ENCODE peak calls at places on chromosomes 1 and 21, in four cellular contexts. X is SK-N-SH, N is K562, T is HepG2. F is an unnamed sample.

GRCh38 chr1:55128418-55128817 is 86.7 kb downstream of the USP24 start:
- DNase-seq in X (no peak), N (no peak), T (peak), F (no peak)

GRCh38 chr1:209456878-209457277 is 126.6 kb upstream of the CAMK1G start:
- DNase-seq in X (no peak), N (no peak), T (no peak), F (no peak)

GRCh38 chr1:198523183-198523942 is 17.1 kb downstream of the ATP6V1G3 start:
- DNase-seq in X (no peak), N (no peak), T (no peak), F (no peak)

GRCh38 chr1:85277802-85278201 is 1.4 kb upstream of the BCL10 start:
- DNase-seq in X (no peak), N (no peak), T (no peak), F (no peak)

GRCh38 chr21:40681164-40681859 is 165.6 kb downstream of the DSCAM start:
- DNase-seq in X (peak), N (no peak), T (no peak), F (no peak)

GRCh38 chr21:44914176-44914874 is 6.4 kb downstream of the ITGB2 start:
- DNase-seq in X (no peak), N (no peak), T (peak), F (no peak)

GRCh38 chr1:239253032-239253431 is 133.3 kb upstream of the CHRM3 start:
- DNase-seq in X (no peak), N (no peak), T (no peak), F (no peak)

GRCh38 chr1:189405419-189405818 is 1072.2 kb downstream of the BRINP3 start:
- DNase-seq in X (no peak), N (no peak), T (no peak), F (no peak)

GRCh38 chr1:226736001-226736907 is 2.8 kb downstream of the ITPKB start:
- DNase-seq in X (no peak), N (no peak), T (no peak), F (no peak)

GRCh38 chr1:77220687-77221463 is 1.6 kb upstream of the PIGK start:
- DNase-seq in X (no peak), N (no peak), T (no peak), F (no peak)

GRCh38 chr21:36509966-36510742 is 30.2 kb upstream of the CLDN14 start:
- DNase-seq in X (no peak), N (no peak), T (no peak), F (no peak)

GRCh38 chr1:175221548-175222175 is 29.1 kb upstream of the KIAA0040 start:
- DNase-seq in X (no peak), N (no peak), T (no peak), F (no peak)

GRCh38 chr1:91798741-91799140 is 87.2 kb downstream of the TGFBR3 start:
- DNase-seq in X (no peak), N (no peak), T (no peak), F (no peak)

GRCh38 chr21:42276076-42276475 is 39.1 kb downstream of the TFF3 start:
- DNase-seq in X (no peak), N (no peak), T (no peak), F (no peak)

GRCh38 chr1:81118550-81118949 is 682.2 kb upstream of the ADGRL2 start:
- DNase-seq in X (no peak), N (no peak), T (no peak), F (no peak)

GRCh38 chr21:34640858-34641257 is 25.9 kb upstream of the RCAN1 start:
- DNase-seq in X (no peak), N (no peak), T (no peak), F (no peak)

GRCh38 chr1:155133799-155134281 is 1.8 kb upstream of the SLC50A1 start:
- DNase-seq in X (no peak), N (no peak), T (peak), F (no peak)

GRCh38 chr1:52057876-52058275 is 1.8 kb downstream of the BTF3L4 start:
- DNase-seq in X (no peak), N (no peak), T (no peak), F (no peak)

GRCh38 chr1:97489834-97490233 is 431.0 kb downstream of the DPYD start:
- DNase-seq in X (no peak), N (no peak), T (peak), F (no peak)

GRCh38 chr21:31335957-31336738 is 7.9 kb downstream of the TIAM1 start:
- DNase-seq in X (no peak), N (no peak), T (no peak), F (no peak)

GRCh38 chr1:94298861-94299260 is 61.5 kb upstream of the ARHGAP29 start:
- DNase-seq in X (no peak), N (no peak), T (peak), F (no peak)

GRCh38 chr1:6180578-6181311 is 624 bp upstream of the CHD5 start:
- DNase-seq in X (peak), N (no peak), T (no peak), F (no peak)

GRCh38 chr1:231337043-231337471 is 595 bp downstream of the EXOC8 start:
- DNase-seq in X (peak), N (peak), T (no peak), F (no peak)

GRCh38 chr1:243968413-243968812 is 82.7 kb upstream of the ZBTB18 start:
- DNase-seq in X (no peak), N (no peak), T (no peak), F (no peak)

GRCh38 chr1:247281001-247281574 is 25.2 kb downstream of the VN1R5 start:
- DNase-seq in X (no peak), N (no peak), T (no peak), F (no peak)

GRCh38 chr1:151867321-151867720 is 13.8 kb upstream of the THEM5 start:
- DNase-seq in X (no peak), N (no peak), T (no peak), F (no peak)

GRCh38 chr1:172976222-172977041 is 74.3 kb downstream of the TNFSF18 start:
- DNase-seq in X (no peak), N (no peak), T (peak), F (no peak)

GRCh38 chr1:22636369-22636768 is at the start of gene C1QA:
- DNase-seq in X (no peak), N (no peak), T (no peak), F (no peak)

GRCh38 chr21:46226920-46227599 is 1.5 kb downstream of the LSS start:
- DNase-seq in X (no peak), N (no peak), T (no peak), F (peak)

GRCh38 chr1:245657371-245657770 is 502.6 kb downstream of the KIF26B start:
- DNase-seq in X (no peak), N (no peak), T (no peak), F (no peak)

GRCh38 chr1:4730078-4730477 is 75.7 kb downstream of the AJAP1 start:
- DNase-seq in X (no peak), N (no peak), T (no peak), F (no peak)

GRCh38 chr1:4734791-4735190 is 80.4 kb downstream of the AJAP1 start:
- DNase-seq in X (no peak), N (no peak), T (no peak), F (no peak)

GRCh38 chr1:4734219-4734618 is 79.8 kb downstream of the AJAP1 start:
- DNase-seq in X (no peak), N (no peak), T (no peak), F (no peak)

GRCh38 chr1:4736254-4736653 is 81.8 kb downstream of the AJAP1 start:
- DNase-seq in X (no peak), N (no peak), T (no peak), F (no peak)

GRCh38 chr1:4733446-4734175 is 79.2 kb downstream of the AJAP1 start:
- DNase-seq in X (no peak), N (no peak), T (no peak), F (no peak)
- TF ChIP-seq MXI1 in X (no peak), N (no peak), T (no peak), F (no peak)

DNA sequence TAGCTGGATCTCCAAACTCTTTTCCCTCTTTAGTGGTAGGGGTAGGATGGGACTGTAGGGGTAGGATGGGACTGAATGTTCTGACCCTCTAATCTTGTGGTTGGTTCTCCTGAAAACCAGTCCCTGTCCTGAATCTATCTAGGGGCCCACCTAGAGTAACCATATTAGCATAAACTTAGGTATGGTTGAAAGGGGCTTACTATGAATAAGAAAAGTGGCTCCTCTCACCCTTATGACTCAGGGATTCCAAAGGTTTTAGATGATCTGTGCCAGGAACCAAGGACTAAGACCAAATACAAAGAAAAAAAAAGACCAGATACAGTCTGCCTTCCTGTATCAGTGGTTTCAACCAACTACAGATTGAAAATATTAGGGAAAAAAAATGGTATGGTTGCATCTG is 28.9 kb downstream of the RNF2 start:
- DNase-seq in X (no peak), N (no peak), T (no peak), F (no peak)
- TF ChIP-seq MAX in X (no peak), N (no peak), T (no peak), F (no peak)

GRCh38 chr1:78437393-78437792 is 53.4 kb upstream of the PTGFR start:
- DNase-seq in X (no peak), N (no peak), T (no peak), F (no peak)
- TF ChIP-seq CTCF in X (no peak), N (no peak), T (no peak), F (no peak)

DNA sequence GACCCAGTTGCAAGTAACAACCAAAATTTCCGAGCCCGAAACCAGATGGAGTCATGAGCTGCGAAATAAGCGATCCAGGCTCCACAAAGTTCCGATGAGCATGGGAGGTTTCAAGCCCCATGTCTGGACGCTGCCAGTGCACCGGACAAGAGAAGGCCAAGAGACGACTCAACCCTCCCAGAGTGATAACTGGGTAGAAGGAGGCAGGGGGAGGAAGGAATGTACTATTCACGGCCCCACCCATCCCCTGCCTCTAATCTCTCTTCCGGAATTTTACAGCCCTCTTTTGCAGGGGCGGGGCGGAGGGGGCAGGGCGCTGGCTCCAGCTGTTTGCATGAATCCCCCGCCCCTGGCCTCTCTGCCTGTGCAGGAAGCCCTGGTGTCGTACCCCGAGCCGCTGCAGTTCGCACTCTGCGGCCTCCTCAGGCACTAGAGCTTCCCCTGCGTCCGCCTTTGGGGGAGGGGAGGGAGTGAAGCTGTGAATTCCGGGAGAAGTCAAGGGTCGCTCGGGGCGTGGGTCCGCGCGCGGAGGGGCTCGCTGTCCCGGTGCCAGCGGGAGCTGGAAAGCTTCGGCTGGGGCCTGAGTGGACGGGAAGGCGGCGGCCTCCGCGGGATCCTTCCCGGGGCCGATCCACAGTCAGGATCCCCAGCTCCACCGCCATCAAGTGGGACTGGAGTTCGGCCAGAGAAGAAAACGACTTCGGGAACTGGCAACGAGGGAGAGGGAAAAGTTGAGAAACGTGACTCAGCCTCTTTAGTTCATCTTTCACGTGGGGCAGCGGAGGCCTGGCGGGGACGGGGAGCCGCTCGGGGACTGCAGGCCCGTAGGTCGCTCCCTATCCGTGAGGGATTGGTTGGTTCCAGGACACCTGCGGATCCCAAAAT is 6.3 kb upstream of the PTP4A2 start:
- DNase-seq in X (no peak), N (peak), T (peak), F (peak)
- TF ChIP-seq MXI1 in X (no peak), N (peak), T (no peak), F (peak)

GRCh38 chr1:219313961-219314360 is 140.3 kb downstream of the LYPLAL1 start:
- DNase-seq in X (no peak), N (no peak), T (no peak), F (no peak)

GRCh38 chr1:219304227-219305226 is 130.8 kb downstream of the LYPLAL1 start:
- DNase-seq in X (peak), N (no peak), T (no peak), F (no peak)

GRCh38 chr1:219312967-219313366 is 139.3 kb downstream of the LYPLAL1 start:
- DNase-seq in X (no peak), N (no peak), T (peak), F (no peak)

GRCh38 chr1:219308367-219308766 is 134.7 kb downstream of the LYPLAL1 start:
- DNase-seq in X (no peak), N (no peak), T (no peak), F (no peak)

DNA sequence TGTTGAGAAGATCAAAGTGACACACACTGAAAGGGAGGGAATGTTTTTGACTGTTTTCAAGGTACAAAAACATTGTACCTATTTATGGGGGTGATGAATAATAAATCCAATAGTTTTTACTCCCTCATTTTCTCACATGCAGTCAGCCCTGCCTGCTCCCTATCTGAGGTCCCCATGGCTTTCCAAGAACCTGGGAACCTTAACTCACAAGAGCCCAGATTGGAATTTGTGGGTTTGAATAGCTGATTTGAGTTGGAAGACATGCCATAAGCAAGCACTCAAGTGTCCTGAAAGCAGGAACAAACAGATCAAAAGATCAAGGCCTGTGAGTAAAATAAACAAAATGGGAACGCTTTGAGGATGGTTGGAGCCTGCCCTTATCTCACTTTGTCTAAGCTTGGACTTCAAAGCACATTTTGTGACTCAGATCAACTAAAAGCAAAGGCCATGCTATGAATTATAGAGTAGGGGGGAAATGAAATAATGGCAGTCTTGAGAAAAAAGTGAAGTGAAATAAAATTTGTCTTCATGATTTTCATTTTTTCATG is 136.6 kb downstream of the LYPLAL1 start:
- DNase-seq in X (no peak), N (no peak), T (peak), F (no peak)
- TF ChIP-seq MAX in X (no peak), N (no peak), T (peak), F (no peak)

GRCh38 chr1:112169517-112169916 is 180.0 kb upstream of the KCND3 start:
- DNase-seq in X (no peak), N (no peak), T (no peak), F (no peak)
- TF ChIP-seq CTCF in X (no peak), N (no peak), T (no peak), F (no peak)

DNA sequence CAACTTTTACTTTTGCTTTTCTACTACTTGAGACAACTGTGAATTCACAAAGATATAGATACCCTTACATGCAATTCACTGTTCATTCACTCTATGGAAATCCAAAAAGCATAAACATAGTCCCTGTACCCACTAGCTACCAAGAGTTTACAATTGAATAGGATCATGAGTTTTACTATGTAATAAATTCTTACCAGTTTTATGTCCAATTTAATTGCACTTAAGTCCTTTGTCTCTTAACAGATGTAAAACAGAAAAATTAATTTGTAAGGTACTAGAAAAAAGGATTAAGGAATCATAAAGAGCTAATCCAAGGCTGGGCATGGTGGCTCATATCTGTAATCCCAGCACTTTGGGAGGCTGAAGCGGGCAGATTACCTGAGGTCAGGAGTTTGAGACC is 24.4 kb downstream of the DIPK1A start:
- DNase-seq in X (no peak), N (no peak), T (no peak), F (no peak)
- TF ChIP-seq MXI1 in X (no peak), N (no peak), T (no peak), F (no peak)

DNA sequence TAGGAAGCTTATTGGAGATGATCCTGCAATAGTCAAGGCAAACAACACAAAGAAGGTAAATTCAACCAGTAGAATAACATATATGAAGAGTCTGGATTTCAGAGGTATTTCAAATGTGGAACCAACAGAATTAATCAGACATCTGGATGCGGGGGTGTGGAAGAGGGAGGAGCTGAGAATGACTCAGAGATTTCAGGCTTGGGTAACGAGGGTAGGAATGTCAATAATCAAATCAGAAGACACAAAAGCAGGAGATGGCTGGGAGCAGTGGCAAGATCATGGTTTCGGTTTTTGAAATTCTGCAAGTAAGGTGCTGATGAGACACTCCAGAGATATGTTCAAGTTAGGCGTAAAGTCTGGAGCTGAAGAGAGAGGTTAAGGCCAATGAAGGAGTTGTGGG is 64.0 kb downstream of the PLPPR5 start:
- DNase-seq in X (no peak), N (no peak), T (no peak), F (no peak)
- TF ChIP-seq MAX in X (no peak), N (no peak), T (no peak), F (no peak)